ENCODE peak calls at places on chromosomes 1 and 21, in ten cellular contexts. C, X, A, S, N, D, F, Y, R and K are unnamed samples.

GRCh38 chr1:2985121-2985561 is 36.1 kb upstream of the ACTRT2 start:
- DNase-seq in C (no peak), X (no peak), A (no peak), S (no peak), N (no peak), D (no peak), F (no peak), Y (no peak), R (peak), K (no peak)

GRCh38 chr1:26744075-26744958 is 43.4 kb upstream of the PIGV start:
- DNase-seq in C (peak), X (peak), A (peak), S (peak), N (no peak), D (peak), F (no peak), Y (peak), R (peak), K (peak)

GRCh38 chr1:155174334-155175280 is 958 bp downstream of the TRIM46 start:
- DNase-seq in C (no peak), X (peak), A (peak), S (peak), N (no peak), D (peak), F (no peak), Y (peak), R (no peak), K (no peak)

GRCh38 chr1:100412980-100413379 is 60.7 kb downstream of the CDC14A start:
- DNase-seq in C (no peak), X (no peak), A (no peak), S (no peak), N (no peak), D (no peak), F (no peak), Y (no peak), R (no peak), K (no peak)

GRCh38 chr1:162141273-162142023 is 72.0 kb downstream of the NOS1AP start:
- DNase-seq in C (no peak), X (no peak), A (no peak), S (peak), N (no peak), D (no peak), F (no peak), Y (no peak), R (no peak), K (no peak)

GRCh38 chr1:22347854-22348760 is 103.5 kb upstream of the ZBTB40 start:
- DNase-seq in C (no peak), X (no peak), A (no peak), S (no peak), N (no peak), D (no peak), F (no peak), Y (no peak), R (no peak), K (no peak)

GRCh38 chr21:28193189-28193588 is 799.5 kb downstream of the LTN1 start:
- DNase-seq in C (no peak), X (no peak), A (no peak), S (no peak), N (no peak), D (no peak), F (no peak), Y (no peak), R (no peak), K (no peak)

GRCh38 chr1:9590201-9590600 is 1.5 kb downstream of the TMEM201 start:
- DNase-seq in C (no peak), X (no peak), A (no peak), S (no peak), N (no peak), D (no peak), F (no peak), Y (no peak), R (no peak), K (no peak)

GRCh38 chr1:89143484-89143883 is 17.6 kb upstream of the GBP2 start:
- DNase-seq in C (no peak), X (no peak), A (no peak), S (no peak), N (no peak), D (no peak), F (no peak), Y (no peak), R (no peak), K (no peak)

GRCh38 chr21:21262048-21262447 is 263.8 kb downstream of the NCAM2 start:
- DNase-seq in C (no peak), X (no peak), A (no peak), S (no peak), N (no peak), D (no peak), F (no peak), Y (no peak), R (no peak), K (no peak)

GRCh38 chr1:63516629-63517028 is 6.4 kb downstream of the ITGB3BP start:
- DNase-seq in C (no peak), X (no peak), A (no peak), S (no peak), N (no peak), D (no peak), F (no peak), Y (no peak), R (no peak), K (no peak)

GRCh38 chr1:30728832-30729638 is 5.7 kb upstream of the MATN1 start:
- DNase-seq in C (no peak), X (no peak), A (no peak), S (no peak), N (no peak), D (no peak), F (no peak), Y (no peak), R (no peak), K (no peak)

GRCh38 chr1:93360111-93360510 is 14.4 kb downstream of the DR1 start:
- DNase-seq in C (no peak), X (no peak), A (no peak), S (no peak), N (no peak), D (no peak), F (no peak), Y (no peak), R (no peak), K (no peak)

GRCh38 chr21:45152265-45152746 is 77.9 kb downstream of the ADARB1 start:
- DNase-seq in C (no peak), X (peak), A (peak), S (no peak), N (no peak), D (peak), F (no peak), Y (peak), R (no peak), K (peak)

GRCh38 chr1:3821004-3821933 is 25.0 kb upstream of the LRRC47 start:
- DNase-seq in C (no peak), X (no peak), A (no peak), S (no peak), N (no peak), D (no peak), F (peak), Y (no peak), R (no peak), K (no peak)

GRCh38 chr1:111621050-111621449 is 1.5 kb downstream of the RAP1A start:
- DNase-seq in C (no peak), X (no peak), A (peak), S (peak), N (no peak), D (no peak), F (no peak), Y (no peak), R (no peak), K (no peak)

GRCh38 chr1:152774875-152775274 is at the start of gene LCE1F:
- DNase-seq in C (no peak), X (no peak), A (no peak), S (no peak), N (no peak), D (no peak), F (no peak), Y (no peak), R (no peak), K (no peak)

GRCh38 chr1:229238674-229239415 is 32.1 kb upstream of the RAB4A start:
- DNase-seq in C (no peak), X (peak), A (no peak), S (peak), N (no peak), D (no peak), F (no peak), Y (no peak), R (no peak), K (no peak)

GRCh38 chr1:155463865-155464264 is 98.7 kb downstream of the ASH1L start:
- DNase-seq in C (peak), X (no peak), A (no peak), S (peak), N (peak), D (no peak), F (peak), Y (no peak), R (no peak), K (no peak)

GRCh38 chr1:59107516-59107915 is 189.4 kb upstream of the FGGY start:
- DNase-seq in C (no peak), X (peak), A (no peak), S (peak), N (no peak), D (no peak), F (no peak), Y (no peak), R (no peak), K (no peak)

GRCh38 chr1:3321559-3322439 is 132.7 kb upstream of the ARHGEF16 start:
- DNase-seq in C (no peak), X (no peak), A (no peak), S (peak), N (no peak), D (no peak), F (no peak), Y (no peak), R (no peak), K (no peak)

GRCh38 chr1:10668241-10668761 is 128.1 kb downstream of the CASZ1 start:
- DNase-seq in C (no peak), X (no peak), A (no peak), S (no peak), N (no peak), D (no peak), F (no peak), Y (peak), R (no peak), K (no peak)

GRCh38 chr1:75276385-75276784 is 142.2 kb downstream of the LHX8 start:
- DNase-seq in C (no peak), X (no peak), A (no peak), S (peak), N (no peak), D (no peak), F (no peak), Y (no peak), R (no peak), K (no peak)

GRCh38 chr1:233700338-233700737 is 86.4 kb downstream of the KCNK1 start:
- DNase-seq in C (no peak), X (no peak), A (no peak), S (no peak), N (no peak), D (no peak), F (no peak), Y (no peak), R (no peak), K (no peak)

GRCh38 chr1:89536555-89537393 is 12.1 kb downstream of the LRRC8B start:
- DNase-seq in C (no peak), X (no peak), A (no peak), S (no peak), N (no peak), D (no peak), F (no peak), Y (no peak), R (no peak), K (no peak)

GRCh38 chr1:24186993-24187790 is at the start of gene IFNLR1:
- DNase-seq in C (no peak), X (peak), A (peak), S (peak), N (no peak), D (peak), F (peak), Y (peak), R (no peak), K (peak)

GRCh38 chr1:16900771-16901170 is 5.0 kb downstream of the RNU1-2 start:
- DNase-seq in C (no peak), X (no peak), A (no peak), S (no peak), N (no peak), D (no peak), F (no peak), Y (no peak), R (no peak), K (no peak)

GRCh38 chr1:47643506-47644215 is 205.8 kb downstream of the FOXD2 start:
- DNase-seq in C (no peak), X (no peak), A (no peak), S (peak), N (no peak), D (no peak), F (no peak), Y (no peak), R (no peak), K (no peak)

GRCh38 chr1:107669996-107670395 is 295.0 kb downstream of the VAV3 start:
- DNase-seq in C (no peak), X (peak), A (no peak), S (peak), N (no peak), D (no peak), F (peak), Y (no peak), R (no peak), K (no peak)

GRCh38 chr1:29499101-29499650 is 262.9 kb downstream of the PTPRU start:
- DNase-seq in C (no peak), X (no peak), A (no peak), S (no peak), N (no peak), D (no peak), F (no peak), Y (no peak), R (no peak), K (no peak)

GRCh38 chr1:15501208-15502032 is 22.6 kb downstream of the CASP9 start:
- DNase-seq in C (peak), X (peak), A (peak), S (peak), N (no peak), D (peak), F (no peak), Y (peak), R (no peak), K (peak)

GRCh38 chr21:45283611-45284455 is 3.9 kb downstream of the POFUT2 start:
- DNase-seq in C (no peak), X (no peak), A (no peak), S (no peak), N (no peak), D (no peak), F (no peak), Y (no peak), R (no peak), K (no peak)

GRCh38 chr1:245560460-245560859 is 405.7 kb downstream of the KIF26B start:
- DNase-seq in C (no peak), X (no peak), A (no peak), S (no peak), N (no peak), D (no peak), F (no peak), Y (no peak), R (no peak), K (no peak)

GRCh38 chr1:227911376-227911775 is 36.4 kb downstream of the WNT9A start:
- DNase-seq in C (no peak), X (no peak), A (no peak), S (no peak), N (no peak), D (no peak), F (no peak), Y (no peak), R (no peak), K (no peak)

GRCh38 chr1:9136925-9137324 is 8.0 kb upstream of the GPR157 start:
- DNase-seq in C (no peak), X (no peak), A (no peak), S (no peak), N (no peak), D (no peak), F (no peak), Y (no peak), R (no peak), K (no peak)

GRCh38 chr1:228236744-228237143 is 28.9 kb downstream of the OBSCN start:
- DNase-seq in C (no peak), X (peak), A (no peak), S (peak), N (no peak), D (no peak), F (no peak), Y (peak), R (no peak), K (no peak)

GRCh38 chr1:185439727-185440415 is 122.8 kb upstream of the IVNS1ABP start:
- DNase-seq in C (peak), X (no peak), A (peak), S (peak), N (no peak), D (no peak), F (peak), Y (no peak), R (no peak), K (no peak)

GRCh38 chr1:31745071-31745897 is 18.9 kb downstream of the ADGRB2 start:
- DNase-seq in C (peak), X (peak), A (peak), S (peak), N (no peak), D (peak), F (peak), Y (peak), R (no peak), K (no peak)